ENCODE peak calls at places on chromosomes 6 and 20, in four cellular contexts. Y is BJ, J is fibroblast of lung, L is endodermal cell. T is an unnamed sample.

GRCh38 chr6:153328194-153328593 is 197.1 kb upstream of the RGS17 start:
- DNase-seq in Y (no peak), J (no peak), L (no peak), T (no peak)

GRCh38 chr6:51028271-51028670 is 209.6 kb downstream of the TFAP2B start:
- DNase-seq in Y (no peak), J (no peak), L (no peak), T (peak; percentile 31)

GRCh38 chr20:44153636-44154043 is 33.3 kb downstream of the JPH2 start:
- DNase-seq in Y (no peak), J (no peak), L (no peak), T (no peak)

GRCh38 chr6:112770341-112770740 is 423.2 kb downstream of the RFPL4B start:
- DNase-seq in Y (no peak), J (no peak), L (no peak), T (no peak)

GRCh38 chr20:57556980-57557274 is 4.0 kb upstream of the PCK1 start:
- DNase-seq in Y (no peak), J (no peak), L (no peak), T (no peak)

GRCh38 chr6:99013145-99013544 is 65.4 kb upstream of the FBXL4 start:
- DNase-seq in Y (peak; percentile 62), J (peak; percentile 81), L (no peak), T (peak; percentile 79)

GRCh38 chr6:168640738-168641137 is 199.8 kb downstream of the SMOC2 start:
- DNase-seq in Y (no peak), J (no peak), L (no peak), T (no peak)

GRCh38 chr20:44696315-44696714 is 18.9 kb upstream of the CCN5 start:
- DNase-seq in Y (no peak), J (no peak), L (peak; percentile 51), T (no peak)

GRCh38 chr6:28648035-28648877 is 122.6 kb downstream of the GPX5 start:
- DNase-seq in Y (peak; percentile 31), J (peak; percentile 79), L (peak; percentile 91), T (peak; percentile 34)

GRCh38 chr20:13289031-13289430 is 68.0 kb downstream of the ISM1 start:
- DNase-seq in Y (no peak), J (no peak), L (no peak), T (no peak)

GRCh38 chr6:107495196-107495643 is 5.3 kb downstream of the SOBP start:
- DNase-seq in Y (no peak), J (peak; percentile 66), L (no peak), T (no peak)

GRCh38 chr20:35223941-35224340 is 2.5 kb upstream of the MMP24 start:
- DNase-seq in Y (no peak), J (no peak), L (no peak), T (no peak)

GRCh38 chr6:41427642-41428401 is 92.4 kb downstream of the NCR2 start:
- DNase-seq in Y (no peak), J (no peak), L (peak; percentile 84), T (no peak)

GRCh38 chr6:108174371-108175175 is 8.8 kb downstream of the NR2E1 start:
- DNase-seq in Y (no peak), J (peak; percentile 49), L (peak; percentile 93), T (no peak)

GRCh38 chr20:37796121-37796520 is 102.3 kb downstream of the CTNNBL1 start:
- DNase-seq in Y (no peak), J (peak; percentile 2), L (no peak), T (peak; percentile 3)

GRCh38 chr20:17651761-17652388 is 30.2 kb downstream of the RRBP1 start:
- DNase-seq in Y (no peak), J (peak; percentile 54), L (no peak), T (no peak)

GRCh38 chr20:56343861-56344381 is 14.9 kb upstream of the FAM210B start:
- DNase-seq in Y (no peak), J (peak; percentile 51), L (peak; percentile 95), T (no peak)

GRCh38 chr6:169253745-169254238 is at the start of gene THBS2:
- DNase-seq in Y (peak; percentile 93), J (peak; percentile 83), L (peak; percentile 65), T (no peak)

GRCh38 chr6:32807020-32807580 is 9.7 kb downstream of the HLA-DOB start:
- DNase-seq in Y (no peak), J (no peak), L (no peak), T (no peak)

GRCh38 chr6:156065838-156066237 is 610.2 kb upstream of the NOX3 start:
- DNase-seq in Y (no peak), J (no peak), L (no peak), T (no peak)

GRCh38 chr20:6140947-6141346 is 18.1 kb upstream of the FERMT1 start:
- DNase-seq in Y (no peak), J (no peak), L (peak; percentile 69), T (no peak)

GRCh38 chr6:32837651-32838113 is 857 bp downstream of the TAP2 start:
- DNase-seq in Y (no peak), J (no peak), L (no peak), T (no peak)

GRCh38 chr6:14070457-14070856 is 47.1 kb upstream of the CD83 start:
- DNase-seq in Y (no peak), J (peak; percentile 51), L (no peak), T (no peak)

GRCh38 chr20:63497138-63497945 is 1.5 kb downstream of the EEF1A2 start:
- DNase-seq in Y (no peak), J (no peak), L (no peak), T (no peak)

GRCh38 chr20:63497946-63498935 is 642 bp downstream of the EEF1A2 start:
- DNase-seq in Y (no peak), J (peak; percentile 17), L (peak; percentile 75), T (no peak)

GRCh38 chr20:63495167-63495720 is 3.6 kb downstream of the EEF1A2 start:
- DNase-seq in Y (no peak), J (no peak), L (no peak), T (no peak)

GRCh38 chr20:63495771-63496403 is 3.0 kb downstream of the EEF1A2 start:
- DNase-seq in Y (no peak), J (peak; percentile 43), L (peak; percentile 89), T (no peak)

DNA sequence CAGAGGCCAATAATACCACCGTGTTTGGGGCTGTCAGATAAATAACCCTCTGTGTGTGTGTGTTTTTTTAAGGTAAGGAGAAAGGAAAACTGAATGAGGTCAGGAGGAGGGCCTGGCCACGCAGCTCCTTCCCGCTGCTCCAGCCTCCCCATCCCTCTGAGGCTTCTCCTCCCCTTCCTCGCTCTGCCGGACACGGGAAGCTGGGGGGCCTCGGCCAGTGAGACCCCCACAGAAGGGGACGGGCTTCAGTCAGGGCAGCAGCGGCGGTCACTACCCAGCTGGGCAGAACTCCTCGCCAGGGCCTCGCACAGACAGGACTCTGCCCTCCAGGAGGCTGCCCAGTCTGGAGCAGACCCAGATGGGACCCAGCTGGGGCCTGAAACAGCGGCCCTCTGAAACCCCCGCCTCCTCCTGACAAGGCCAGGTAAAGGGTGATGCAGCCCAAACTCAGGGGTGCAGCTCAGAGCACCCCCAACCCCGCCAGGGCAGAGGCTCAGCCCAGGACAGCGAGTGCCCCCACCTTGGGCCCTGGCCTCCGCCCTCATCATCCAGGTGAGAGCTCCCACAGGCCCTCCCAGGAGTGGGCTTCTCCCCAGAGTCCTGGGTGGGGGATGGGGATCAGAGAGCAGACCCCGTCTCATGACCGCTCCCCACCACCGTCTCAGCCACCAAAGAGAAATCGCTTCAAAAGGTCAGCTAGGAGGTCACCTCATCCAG is 2.3 kb downstream of the EEF1A2 start:
- DNase-seq in Y (no peak), J (no peak), L (no peak), T (no peak)
- TF ChIP-seq CTCF in Y (no peak), J (no peak), L (no peak), T (no peak)

GRCh38 chr20:36745927-36746659 is at the start of gene NDRG3:
- DNase-seq in Y (peak; percentile 53), J (peak; percentile 92), L (peak; percentile 98), T (peak; percentile 66)
- H3K4me3 ChIP-seq in Y (peak within 1 kb of the TSS; percentile 74), J (peak within 1 kb of the TSS; percentile 76), L (peak within 1 kb of the TSS; percentile 93), T (peak within 1 kb of the TSS; percentile 74)

GRCh38 chr20:58659841-58660240 is 8.8 kb downstream of the STX16 start:
- DNase-seq in Y (no peak), J (no peak), L (peak; percentile 73), T (no peak)
- TF ChIP-seq CTCF in Y (no peak), J (no peak), L (no peak), T (no peak)

DNA sequence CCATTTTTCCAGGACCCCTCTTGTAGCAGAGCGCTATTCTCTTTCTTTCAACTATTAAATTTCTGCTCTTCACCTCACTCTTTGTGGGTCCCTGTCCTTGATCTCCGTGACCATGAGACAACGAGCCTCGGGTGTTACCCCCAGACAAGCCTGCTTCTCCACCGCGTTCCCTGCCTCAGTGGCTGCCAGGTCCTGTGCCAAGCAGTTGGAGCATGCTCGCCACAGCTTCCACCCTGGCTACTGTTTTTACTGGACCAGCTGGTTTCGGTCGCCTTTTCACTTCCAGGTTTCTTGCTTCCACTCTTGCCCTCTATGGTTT is 5.7 kb downstream of the TP53RK start:
- DNase-seq in Y (no peak), J (no peak), L (no peak), T (no peak)
- H3K4me3 ChIP-seq in Y (peak overlapping the region; percentile 44), J (peak overlapping the region; percentile 89), L (peak overlapping the region; percentile 67), T (peak overlapping the region; percentile 51)

GRCh38 chr6:47477497-47478232 is at the start of gene CD2AP:
- DNase-seq in Y (no peak), J (peak; percentile 76), L (peak; percentile 98), T (peak; percentile 60)
- TF ChIP-seq CTCF in Y (peak; percentile 3), J (no peak), L (peak; percentile 20), T (no peak)

DNA sequence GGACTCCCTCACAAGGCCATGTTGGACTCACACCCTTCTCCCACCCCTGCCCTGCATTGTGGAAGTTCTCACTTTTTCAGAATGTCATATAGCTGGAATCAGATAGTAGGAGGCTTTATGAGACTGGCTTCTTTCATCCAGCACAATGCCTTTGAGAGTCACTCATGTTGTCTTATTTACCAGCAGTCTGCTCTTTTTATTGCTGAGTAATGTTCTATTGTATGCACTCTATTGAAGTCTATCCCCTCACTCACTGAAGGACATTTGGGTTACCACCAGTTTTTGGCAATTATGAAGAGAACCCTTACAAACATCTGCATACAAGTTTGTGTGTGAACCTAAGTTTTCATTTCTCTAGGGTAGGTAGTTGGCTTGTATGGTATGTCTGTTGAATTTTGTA is 80.8 kb upstream of the KCNK16 start:
- DNase-seq in Y (no peak), J (no peak), L (no peak), T (no peak)
- H3K4me3 ChIP-seq in Y (no peak overlapping the region), J (no peak overlapping the region), L (no peak overlapping the region), T (no peak overlapping the region)

DNA sequence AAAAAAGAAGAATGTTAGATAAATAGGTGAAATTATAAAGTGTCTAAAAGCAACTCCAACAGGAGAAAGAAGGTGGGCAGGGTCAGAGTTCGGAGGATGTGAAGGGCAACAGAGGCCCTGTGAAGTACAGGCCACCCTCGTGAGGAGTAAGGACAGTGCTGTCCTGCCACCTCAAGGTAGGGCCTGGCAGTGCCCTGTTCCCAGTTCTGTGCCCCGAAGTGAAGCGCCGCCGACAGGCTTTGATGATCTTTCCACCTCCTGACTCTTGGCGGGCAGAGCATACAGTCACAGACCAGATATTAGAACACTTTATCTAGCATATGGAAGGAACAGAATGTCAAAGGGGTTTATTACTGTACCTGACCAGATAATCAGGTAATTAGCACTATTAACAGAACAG is 75.8 kb downstream of the GJA10 start:
- DNase-seq in Y (no peak), J (no peak), L (no peak), T (no peak)
- TF ChIP-seq CTCF in Y (no peak), J (no peak), L (no peak), T (no peak)

GRCh38 chr6:142907017-142907470 is 37.9 kb downstream of the HIVEP2 start:
- DNase-seq in Y (no peak), J (no peak), L (no peak), T (no peak)
- H3K4me3 ChIP-seq in Y (no peak overlapping the region), J (no peak overlapping the region), L (no peak overlapping the region), T (no peak overlapping the region)

T was measured in retinal pigment epithelial cell.